ENCODE peak calls at places on chromosomes 11 and 22, in four cellular contexts. One of them, this sample, is unnamed.

GRCh38 chr11:103043826-103044688 is 47.9 kb downstream of the DCUN1D5 start:
- DNase-seq in HepG2: no peak
- DNase-seq in K562: no peak
- DNase-seq in H1: no peak
- DNase-seq in this sample: no peak

GRCh38 chr22:20436309-20437252 is 1.0 kb downstream of the SCARF2 start:
- DNase-seq in HepG2: no peak
- DNase-seq in K562: peak
- DNase-seq in H1: peak
- DNase-seq in this sample: peak

GRCh38 chr11:116701297-116701801 is 71.4 kb downstream of the BUD13 start:
- DNase-seq in HepG2: no peak
- DNase-seq in K562: no peak
- DNase-seq in H1: peak
- DNase-seq in this sample: no peak

GRCh38 chr11:133408936-133409335 is 123.4 kb downstream of the OPCML start:
- DNase-seq in HepG2: no peak
- DNase-seq in K562: no peak
- DNase-seq in H1: no peak
- DNase-seq in this sample: no peak

GRCh38 chr11:76314741-76315090 is 66.2 kb downstream of the THAP12 start:
- DNase-seq in HepG2: no peak
- DNase-seq in K562: no peak
- DNase-seq in H1: no peak
- DNase-seq in this sample: no peak

GRCh38 chr11:93197383-93198220 is at the start of gene SLC36A4:
- DNase-seq in HepG2: peak
- DNase-seq in K562: peak
- DNase-seq in H1: peak
- DNase-seq in this sample: peak

GRCh38 chr22:18987765-18988164 is 51.7 kb upstream of the PRODH start:
- DNase-seq in HepG2: peak
- DNase-seq in K562: peak
- DNase-seq in H1: peak
- DNase-seq in this sample: no peak

GRCh38 chr11:14519692-14520085 is 497 bp downstream of the PSMA1 start:
- DNase-seq in HepG2: no peak
- DNase-seq in K562: no peak
- DNase-seq in H1: no peak
- DNase-seq in this sample: no peak

GRCh38 chr11:78022397-78023396 is at the start of gene KCTD14:
- DNase-seq in HepG2: peak
- DNase-seq in K562: no peak
- DNase-seq in H1: peak
- DNase-seq in this sample: no peak

GRCh38 chr11:3058753-3059664 is 1.8 kb upstream of the CARS1 start:
- DNase-seq in HepG2: peak
- DNase-seq in K562: peak
- DNase-seq in H1: no peak
- DNase-seq in this sample: peak

GRCh38 chr11:130629039-130629438 is 180.6 kb downstream of the ADAMTS15 start:
- DNase-seq in HepG2: no peak
- DNase-seq in K562: no peak
- DNase-seq in H1: no peak
- DNase-seq in this sample: no peak

GRCh38 chr11:17230867-17231851 is 23.4 kb upstream of the PIK3C2A start:
- DNase-seq in HepG2: no peak
- DNase-seq in K562: no peak
- DNase-seq in H1: no peak
- DNase-seq in this sample: no peak

GRCh38 chr11:67213251-67213650 is 53.0 kb upstream of the GRK2 start:
- DNase-seq in HepG2: no peak
- DNase-seq in K562: no peak
- DNase-seq in H1: no peak
- DNase-seq in this sample: no peak

GRCh38 chr22:20155330-20156041 is 4.6 kb upstream of the CCDC188 start:
- DNase-seq in HepG2: peak
- DNase-seq in K562: peak
- DNase-seq in H1: no peak
- DNase-seq in this sample: peak

GRCh38 chr22:27218012-27218483 is 560.7 kb downstream of the MIAT start:
- DNase-seq in HepG2: no peak
- DNase-seq in K562: no peak
- DNase-seq in H1: no peak
- DNase-seq in this sample: no peak

GRCh38 chr11:46363031-46363407 is 15.8 kb downstream of the DGKZ start:
- DNase-seq in HepG2: no peak
- DNase-seq in K562: no peak
- DNase-seq in H1: no peak
- DNase-seq in this sample: peak

GRCh38 chr11:61967924-61968757 is 707 bp upstream of the FTH1 start:
- DNase-seq in HepG2: peak
- DNase-seq in K562: peak
- DNase-seq in H1: no peak
- DNase-seq in this sample: peak

GRCh38 chr11:32840587-32840986 is 10.9 kb downstream of the PRRG4 start:
- DNase-seq in HepG2: no peak
- DNase-seq in K562: no peak
- DNase-seq in H1: no peak
- DNase-seq in this sample: no peak

GRCh38 chr11:61510178-61510979 is 1.8 kb downstream of the LRRC10B start:
- DNase-seq in HepG2: no peak
- DNase-seq in K562: no peak
- DNase-seq in H1: no peak
- DNase-seq in this sample: no peak

GRCh38 chr11:67178878-67179277 is 59.8 kb downstream of the KDM2A start:
- DNase-seq in HepG2: no peak
- DNase-seq in K562: no peak
- DNase-seq in H1: no peak
- DNase-seq in this sample: no peak

GRCh38 chr11:119056397-119056999 is 507 bp downstream of the HYOU1 start:
- DNase-seq in HepG2: no peak
- DNase-seq in K562: no peak
- DNase-seq in H1: peak
- DNase-seq in this sample: no peak

GRCh38 chr11:125083312-125084056 is 20.4 kb downstream of the SLC37A2 start:
- DNase-seq in HepG2: no peak
- DNase-seq in K562: no peak
- DNase-seq in H1: no peak
- DNase-seq in this sample: no peak

GRCh38 chr22:19879996-19880785 is 25.5 kb upstream of the GNB1L start:
- DNase-seq in HepG2: peak
- DNase-seq in K562: no peak
- DNase-seq in H1: peak
- DNase-seq in this sample: no peak

GRCh38 chr22:49826603-49827306 is 918 bp downstream of the BRD1 start:
- DNase-seq in HepG2: no peak
- DNase-seq in K562: no peak
- DNase-seq in H1: peak
- DNase-seq in this sample: peak

GRCh38 chr11:108732395-108732794 is 67.5 kb downstream of the DDX10 start:
- DNase-seq in HepG2: no peak
- DNase-seq in K562: no peak
- DNase-seq in H1: no peak
- DNase-seq in this sample: no peak

GRCh38 chr11:78828582-78829520 is 254.2 kb upstream of the NARS2 start:
- DNase-seq in HepG2: no peak
- DNase-seq in K562: no peak
- DNase-seq in H1: no peak
- DNase-seq in this sample: no peak

GRCh38 chr22:24707477-24707816 is 67.1 kb downstream of the PIWIL3 start:
- DNase-seq in HepG2: no peak
- DNase-seq in K562: no peak
- DNase-seq in H1: peak
- DNase-seq in this sample: no peak

GRCh38 chr11:2761131-2762030 is 61.6 kb upstream of the KCNQ1OT1 start:
- DNase-seq in HepG2: no peak
- DNase-seq in K562: no peak
- DNase-seq in H1: peak
- DNase-seq in this sample: no peak

GRCh38 chr11:44857490-44857889 is 93.2 kb downstream of the TP53I11 start:
- DNase-seq in HepG2: no peak
- DNase-seq in K562: no peak
- DNase-seq in H1: no peak
- DNase-seq in this sample: no peak
- TF ChIP-seq POLR2AphosphoS5 in HepG2: no peak
- TF ChIP-seq POLR2AphosphoS5 in K562: no peak
- TF ChIP-seq POLR2AphosphoS5 in H1: no peak
- TF ChIP-seq POLR2AphosphoS5 in this sample: no peak

GRCh38 chr11:9982796-9983579 is 311.0 kb downstream of the SBF2 start:
- DNase-seq in HepG2: peak
- DNase-seq in K562: peak
- DNase-seq in H1: no peak
- DNase-seq in this sample: no peak
- TF ChIP-seq CTCF in HepG2: peak
- TF ChIP-seq CTCF in K562: no peak
- TF ChIP-seq CTCF in H1: no peak
- TF ChIP-seq CTCF in this sample: no peak

GRCh38 chr11:123020968-123021367 is 39.3 kb upstream of the BSX start:
- DNase-seq in HepG2: peak
- DNase-seq in K562: no peak
- DNase-seq in H1: no peak
- DNase-seq in this sample: peak

GRCh38 chr11:123018702-123019101 is 37.1 kb upstream of the BSX start:
- DNase-seq in HepG2: no peak
- DNase-seq in K562: no peak
- DNase-seq in H1: no peak
- DNase-seq in this sample: no peak
- TF ChIP-seq JUN in HepG2: no peak
- TF ChIP-seq JUN in K562: no peak
- TF ChIP-seq JUN in H1: no peak
- TF ChIP-seq JUN in this sample: no peak

GRCh38 chr22:39239561-39240423 is 5.0 kb downstream of the PDGFB start:
- DNase-seq in HepG2: no peak
- DNase-seq in K562: no peak
- DNase-seq in H1: no peak
- DNase-seq in this sample: no peak

GRCh38 chr22:39237276-39238123 is 7.3 kb downstream of the PDGFB start:
- DNase-seq in HepG2: no peak
- DNase-seq in K562: no peak
- DNase-seq in H1: no peak
- DNase-seq in this sample: no peak

GRCh38 chr22:39238124-39238466 is 6.7 kb downstream of the PDGFB start:
- DNase-seq in HepG2: no peak
- DNase-seq in K562: no peak
- DNase-seq in H1: no peak
- DNase-seq in this sample: no peak

GRCh38 chr22:39238966-39239510 is 5.7 kb downstream of the PDGFB start:
- DNase-seq in HepG2: no peak
- DNase-seq in K562: no peak
- DNase-seq in H1: no peak
- DNase-seq in this sample: no peak

GRCh38 chr22:39238561-39238960 is 6.2 kb downstream of the PDGFB start:
- DNase-seq in HepG2: no peak
- DNase-seq in K562: no peak
- DNase-seq in H1: no peak
- DNase-seq in this sample: no peak
- TF ChIP-seq POLR2AphosphoS5 in HepG2: no peak
- TF ChIP-seq POLR2AphosphoS5 in K562: no peak
- TF ChIP-seq POLR2AphosphoS5 in H1: no peak
- TF ChIP-seq POLR2AphosphoS5 in this sample: no peak

GRCh38 chr11:110529043-110529442 is 99.3 kb downstream of the FDX1 start:
- DNase-seq in HepG2: peak
- DNase-seq in K562: peak
- DNase-seq in H1: no peak
- DNase-seq in this sample: no peak
- TF ChIP-seq CTCF in HepG2: peak
- TF ChIP-seq CTCF in K562: peak
- TF ChIP-seq CTCF in H1: peak
- TF ChIP-seq CTCF in this sample: peak

DNA sequence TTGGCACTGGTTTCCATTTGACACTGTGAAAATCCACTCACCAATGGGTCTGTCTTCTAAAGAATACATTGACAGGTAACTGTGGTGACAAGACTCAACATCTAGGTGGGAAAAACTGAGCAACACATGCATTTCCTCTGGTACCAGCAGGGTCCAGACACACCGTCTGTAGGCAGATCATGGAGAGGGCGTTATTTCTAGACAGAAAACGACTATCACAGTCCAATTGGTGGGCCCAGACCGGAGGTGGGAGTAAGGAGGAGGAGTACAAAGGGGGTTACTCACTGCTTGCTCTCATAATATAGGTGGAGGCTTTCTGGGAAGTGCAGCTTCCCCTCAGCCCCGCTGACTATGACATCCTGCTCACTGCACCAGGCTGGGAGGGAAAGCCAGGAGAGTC is 9.9 kb downstream of the OVCH2 start:
- DNase-seq in HepG2: no peak
- DNase-seq in K562: no peak
- DNase-seq in H1: no peak
- DNase-seq in this sample: no peak
- TF ChIP-seq JUN in HepG2: no peak
- TF ChIP-seq JUN in K562: no peak
- TF ChIP-seq JUN in H1: no peak
- TF ChIP-seq JUN in this sample: no peak

GRCh38 chr11:12111482-12112149 is 1.2 kb downstream of the MICAL2 start:
- DNase-seq in HepG2: no peak
- DNase-seq in K562: no peak
- DNase-seq in H1: no peak
- DNase-seq in this sample: no peak
- TF ChIP-seq POLR2AphosphoS5 in HepG2: no peak
- TF ChIP-seq POLR2AphosphoS5 in K562: no peak
- TF ChIP-seq POLR2AphosphoS5 in H1: no peak
- TF ChIP-seq POLR2AphosphoS5 in this sample: no peak

GRCh38 chr11:113283881-113284280 is 30.5 kb upstream of the TTC12 start:
- DNase-seq in HepG2: peak
- DNase-seq in K562: no peak
- DNase-seq in H1: no peak
- DNase-seq in this sample: no peak

GRCh38 chr11:113286509-113287497 is 27.6 kb upstream of the TTC12 start:
- DNase-seq in HepG2: no peak
- DNase-seq in K562: no peak
- DNase-seq in H1: peak
- DNase-seq in this sample: no peak

GRCh38 chr11:113288286-113288863 is 26.0 kb upstream of the TTC12 start:
- DNase-seq in HepG2: peak
- DNase-seq in K562: no peak
- DNase-seq in H1: peak
- DNase-seq in this sample: no peak

GRCh38 chr11:113282898-113283297 is 31.5 kb upstream of the TTC12 start:
- DNase-seq in HepG2: no peak
- DNase-seq in K562: no peak
- DNase-seq in H1: no peak
- DNase-seq in this sample: no peak

GRCh38 chr11:113286001-113286400 is 28.4 kb upstream of the TTC12 start:
- DNase-seq in HepG2: no peak
- DNase-seq in K562: no peak
- DNase-seq in H1: no peak
- DNase-seq in this sample: no peak
- TF ChIP-seq CTCF in HepG2: no peak
- TF ChIP-seq CTCF in K562: no peak
- TF ChIP-seq CTCF in H1: no peak
- TF ChIP-seq CTCF in this sample: no peak

GRCh38 chr22:44869196-44869595 is 116.8 kb downstream of the ARHGAP8 start:
- DNase-seq in HepG2: no peak
- DNase-seq in K562: no peak
- DNase-seq in H1: no peak
- DNase-seq in this sample: no peak
- TF ChIP-seq JUN in HepG2: no peak
- TF ChIP-seq JUN in K562: no peak
- TF ChIP-seq JUN in H1: no peak
- TF ChIP-seq JUN in this sample: no peak

This sample was measured in endothelial cell of umbilical vein.